ENCODE peak calls at places on chromosome 6, in seven cellular contexts. E is aorta, Q is pancreas, J is lung, T is upper lobe of right lung, C is heart left ventricle, W is keratinocyte. N is an unnamed sample. For H3K4me1, the result is how much of the 10 kb centered on the place peaks cover.

GRCh38 chr6:79946773-79947190 is 571 bp downstream of the ELOVL4 start:
- DNase-seq in E (peak), Q (no peak), J (no peak), T (no peak), C (no peak), W (no peak), N (peak)

GRCh38 chr6:73394577-73395354 is at the start of gene DDX43:
- DNase-seq in E (peak), Q (peak), J (peak), T (peak), C (peak), W (no peak), N (peak)

GRCh38 chr6:157120523-157121232 is 202.6 kb downstream of the TMEM242 start:
- DNase-seq in E (no peak), Q (no peak), J (no peak), T (no peak), C (no peak), W (no peak), N (no peak)

GRCh38 chr6:81997091-81997926 is 244.8 kb upstream of the TENT5A start:
- DNase-seq in E (no peak), Q (no peak), J (no peak), T (no peak), C (no peak), W (no peak), N (no peak)

GRCh38 chr6:4727671-4728435 is 48.4 kb upstream of the CDYL start:
- DNase-seq in E (no peak), Q (no peak), J (no peak), T (no peak), C (no peak), W (no peak), N (no peak)

GRCh38 chr6:291148-291696 is 1.1 kb upstream of the DUSP22 start:
- DNase-seq in E (no peak), Q (peak), J (peak), T (no peak), C (no peak), W (no peak), N (no peak)

GRCh38 chr6:379367-380181 is 12.0 kb upstream of the IRF4 start:
- DNase-seq in E (no peak), Q (no peak), J (no peak), T (no peak), C (no peak), W (no peak), N (no peak)

GRCh38 chr6:134162932-134163331 is 110.5 kb upstream of the SLC2A12 start:
- DNase-seq in E (no peak), Q (no peak), J (no peak), T (no peak), C (no peak), W (no peak), N (no peak)

GRCh38 chr6:47478233-47479155 is 905 bp downstream of the CD2AP start:
- DNase-seq in E (peak), Q (no peak), J (no peak), T (no peak), C (no peak), W (no peak), N (no peak)

GRCh38 chr6:41638002-41638800 is at the start of gene MDFI:
- DNase-seq in E (no peak), Q (no peak), J (no peak), T (no peak), C (peak), W (no peak), N (peak)

GRCh38 chr6:41698350-41698781 is 37.0 kb downstream of the TFEB start:
- DNase-seq in E (no peak), Q (no peak), J (no peak), T (no peak), C (peak), W (no peak), N (no peak)

GRCh38 chr6:170404697-170405096 is 98.1 kb downstream of the FAM120B start:
- DNase-seq in E (no peak), Q (no peak), J (no peak), T (no peak), C (no peak), W (no peak), N (no peak)

GRCh38 chr6:79724816-79725215 is 93.7 kb downstream of the SH3BGRL2 start:
- DNase-seq in E (no peak), Q (no peak), J (no peak), T (no peak), C (no peak), W (no peak), N (no peak)

GRCh38 chr6:39240155-39240757 is 11.0 kb upstream of the KCNK5 start:
- DNase-seq in E (no peak), Q (no peak), J (no peak), T (no peak), C (no peak), W (no peak), N (no peak)

GRCh38 chr6:36627801-36628246 is 33.7 kb downstream of the SRSF3 start:
- DNase-seq in E (peak), Q (no peak), J (peak), T (peak), C (peak), W (no peak), N (peak)

GRCh38 chr6:15360300-15360699 is 114.4 kb downstream of the JARID2 start:
- DNase-seq in E (no peak), Q (no peak), J (no peak), T (no peak), C (no peak), W (no peak), N (no peak)
- H3K4me1 ChIP-seq in E (under half), Q (under half), J (under half), T (under half), C (under half), W (under half), N (under half)

GRCh38 chr6:125831660-125832059 is 40.9 kb downstream of the NCOA7 start:
- DNase-seq in E (no peak), Q (no peak), J (no peak), T (no peak), C (no peak), W (no peak), N (no peak)
- H3K4me1 ChIP-seq in E (under half), Q (under half), J (under half), T (half or more), C (under half), W (under half), N (under half)

GRCh38 chr6:125811259-125811658 is 20.5 kb downstream of the NCOA7 start:
- DNase-seq in E (no peak), Q (no peak), J (no peak), T (no peak), C (no peak), W (no peak), N (no peak)

GRCh38 chr6:125808060-125808459 is 17.3 kb downstream of the NCOA7 start:
- DNase-seq in E (no peak), Q (no peak), J (no peak), T (no peak), C (no peak), W (no peak), N (no peak)

GRCh38 chr6:125810435-125810834 is 19.7 kb downstream of the NCOA7 start:
- DNase-seq in E (no peak), Q (no peak), J (no peak), T (no peak), C (no peak), W (no peak), N (no peak)

GRCh38 chr6:125808591-125808990 is 17.8 kb downstream of the NCOA7 start:
- DNase-seq in E (no peak), Q (no peak), J (no peak), T (no peak), C (no peak), W (no peak), N (no peak)

GRCh38 chr6:125809771-125810315 is 19.1 kb downstream of the NCOA7 start:
- DNase-seq in E (no peak), Q (no peak), J (no peak), T (no peak), C (no peak), W (no peak), N (no peak)
- H3K4me1 ChIP-seq in E (under half), Q (under half), J (under half), T (under half), C (under half), W (under half), N (under half)

DNA sequence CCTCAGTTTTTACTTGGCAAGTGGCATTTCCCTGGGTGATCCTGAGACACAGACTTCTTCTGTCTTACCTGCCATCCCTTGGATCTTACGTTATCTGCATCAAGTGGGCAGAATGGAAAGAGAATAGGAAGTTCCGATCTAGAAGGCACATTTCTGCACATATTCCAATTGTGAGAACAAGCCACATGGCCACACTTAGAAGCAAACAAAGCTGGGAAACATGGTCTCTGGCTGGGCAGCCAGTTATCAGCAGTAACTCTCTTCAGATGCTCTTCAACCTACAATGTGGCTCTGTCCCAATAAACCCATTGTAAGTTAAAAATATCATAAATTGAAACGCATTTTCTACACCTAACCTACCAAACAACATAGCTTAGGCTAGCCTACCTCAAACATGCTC is 67.3 kb upstream of the CCN6 start:
- DNase-seq in E (no peak), Q (no peak), J (no peak), T (no peak), C (no peak), W (no peak), N (no peak)
- H3K4me1 ChIP-seq in E (under half), Q (under half), J (under half), T (under half), C (under half), W (under half), N (under half)

GRCh38 chr6:32842021-32842650 is 1.7 kb downstream of the PSMB8 start:
- DNase-seq in E (no peak), Q (no peak), J (no peak), T (no peak), C (no peak), W (no peak), N (no peak)

GRCh38 chr6:32843321-32843978 is 397 bp downstream of the PSMB8 start:
- DNase-seq in E (no peak), Q (no peak), J (no peak), T (no peak), C (peak), W (no peak), N (no peak)

GRCh38 chr6:32840604-32841246 is 2.2 kb upstream of the TAP2 start:
- DNase-seq in E (no peak), Q (no peak), J (no peak), T (no peak), C (no peak), W (no peak), N (no peak)

GRCh38 chr6:32843979-32844838 is at the start of gene PSMB8:
- DNase-seq in E (peak), Q (peak), J (peak), T (peak), C (peak), W (peak), N (peak)

DNA sequence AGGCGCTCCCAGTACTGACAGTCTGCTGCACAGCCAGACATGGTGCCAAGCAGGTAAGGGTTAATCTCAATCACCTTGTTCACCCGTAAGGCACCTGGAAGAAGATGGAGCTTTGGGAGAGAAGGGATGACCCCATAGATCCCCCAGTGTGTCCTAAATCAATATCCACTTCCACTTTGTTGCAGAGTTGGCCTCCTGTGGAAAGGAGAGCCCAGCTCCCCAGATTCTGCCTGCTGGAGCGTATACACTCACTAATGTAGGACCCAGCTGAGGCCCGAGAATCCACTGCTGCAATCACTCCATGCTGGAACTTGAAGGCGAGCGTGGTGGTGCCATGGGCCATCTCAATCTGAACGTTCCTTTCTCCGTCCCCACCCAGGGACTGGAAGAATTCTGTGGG is 1.2 kb downstream of the PSMB8 start:
- DNase-seq in E (no peak), Q (no peak), J (no peak), T (no peak), C (no peak), W (no peak), N (no peak)
- H3K4me1 ChIP-seq in E (under half), Q (under half), J (under half), T (under half), C (under half), W (under half), N (under half)

GRCh38 chr6:167554854-167555253 is 230.0 kb downstream of the TTLL2 start:
- DNase-seq in E (no peak), Q (no peak), J (no peak), T (no peak), C (no peak), W (no peak), N (no peak)
- H3K4me1 ChIP-seq in E (under half), Q (under half), J (under half), T (under half), C (under half), W (under half), N (under half)

GRCh38 chr6:150298029-150298380 is 70.8 kb upstream of the IYD start:
- DNase-seq in E (no peak), Q (no peak), J (no peak), T (no peak), C (no peak), W (no peak), N (no peak)
- H3K4me1 ChIP-seq in E (under half), Q (under half), J (under half), T (under half), C (under half), W (under half), N (under half)